ENCODE peak calls at places on chromosomes 11 and 22, in nine cellular contexts. Y is pancreas, G is RWPE1, Z is fibroblast of mammary gland, L is ascending aorta, D is kidney, R is AG09309, I is colonic mucosa, U is psoas muscle. S is an unnamed sample.
A peak's percentile ranks its signal among the peaks of the same experiment; 100 is the strongest.

GRCh38 chr22:21698430-21699329 is 32.9 kb downstream of the PPIL2 start:
- DNase-seq in Y (no peak), G (no peak), Z (peak; percentile 7), L (peak; percentile 73), D (peak; percentile 91), R (no peak), I (no peak), U (peak; percentile 63), S (no peak)

GRCh38 chr22:19663286-19663815 is 51.0 kb upstream of the SEPTIN5 start:
- DNase-seq in Y (peak; percentile 57), G (no peak), Z (peak; percentile 83), L (no peak), D (no peak), R (peak; percentile 73), I (peak; percentile 39), U (peak; percentile 54), S (no peak)

GRCh38 chr11:86447763-86448480 is 73.2 kb downstream of the CCDC81 start:
- DNase-seq in Y (no peak), G (no peak), Z (no peak), L (no peak), D (no peak), R (no peak), I (no peak), U (no peak), S (no peak)

GRCh38 chr11:73218106-73218829 is at the start of gene P2RY2:
- DNase-seq in Y (peak; percentile 77), G (peak; percentile 68), Z (no peak), L (peak; percentile 86), D (peak; percentile 91), R (no peak), I (peak; percentile 93), U (peak; percentile 91), S (peak; percentile 87)

GRCh38 chr11:128678017-128678416 is 15.9 kb upstream of the FLI1 start:
- DNase-seq in Y (no peak), G (no peak), Z (no peak), L (no peak), D (no peak), R (no peak), I (no peak), U (no peak), S (no peak)

GRCh38 chr11:72971611-72972010 is 157.4 kb downstream of the ATG16L2 start:
- DNase-seq in Y (no peak), G (no peak), Z (no peak), L (no peak), D (no peak), R (no peak), I (no peak), U (no peak), S (no peak)

GRCh38 chr11:9625728-9626127 is 38.1 kb upstream of the SWAP70 start:
- DNase-seq in Y (no peak), G (no peak), Z (no peak), L (no peak), D (no peak), R (no peak), I (no peak), U (no peak), S (no peak)

GRCh38 chr11:59668188-59668949 is 468 bp downstream of the PATL1 start:
- DNase-seq in Y (peak; percentile 47), G (peak; percentile 68), Z (peak; percentile 42), L (peak; percentile 77), D (peak; percentile 88), R (no peak), I (peak; percentile 62), U (peak; percentile 58), S (peak; percentile 79)

GRCh38 chr22:23503142-23503541 is 76.9 kb downstream of the IGLL1 start:
- DNase-seq in Y (no peak), G (no peak), Z (no peak), L (no peak), D (peak; percentile 34), R (no peak), I (no peak), U (no peak), S (no peak)

GRCh38 chr11:2572491-2573239 is 127.1 kb downstream of the KCNQ1OT1 start:
- DNase-seq in Y (no peak), G (no peak), Z (no peak), L (no peak), D (peak; percentile 51), R (no peak), I (no peak), U (peak; percentile 4), S (peak; percentile 35)

GRCh38 chr11:6378695-6378989 is 11.6 kb upstream of the SMPD1 start:
- DNase-seq in Y (no peak), G (no peak), Z (no peak), L (no peak), D (no peak), R (no peak), I (no peak), U (no peak), S (no peak)

GRCh38 chr22:50399751-50400331 is 56.7 kb downstream of the PPP6R2 start:
- DNase-seq in Y (peak; percentile 44), G (peak; percentile 2), Z (peak; percentile 31), L (no peak), D (no peak), R (no peak), I (peak; percentile 41), U (peak; percentile 46), S (peak; percentile 80)

GRCh38 chr22:42621505-42622002 is 6.9 kb upstream of the POLDIP3 start:
- DNase-seq in Y (peak; percentile 73), G (peak; percentile 67), Z (peak; percentile 77), L (peak; percentile 86), D (peak; percentile 91), R (no peak), I (peak; percentile 83), U (peak; percentile 78), S (no peak)

GRCh38 chr11:73266644-73267015 is 5.5 kb upstream of the P2RY6 start:
- DNase-seq in Y (no peak), G (no peak), Z (no peak), L (peak; percentile 61), D (no peak), R (no peak), I (no peak), U (no peak), S (no peak)

GRCh38 chr11:64101461-64101860 is 64.5 kb downstream of the MACROD1 start:
- DNase-seq in Y (no peak), G (no peak), Z (peak; percentile 13), L (no peak), D (no peak), R (no peak), I (no peak), U (no peak), S (no peak)

GRCh38 chr11:30508594-30508993 is 77.6 kb downstream of the MPPED2 start:
- DNase-seq in Y (no peak), G (no peak), Z (no peak), L (no peak), D (no peak), R (no peak), I (no peak), U (no peak), S (no peak)
- TF ChIP-seq CTCF in Y (no peak), G (no peak), Z (no peak), L (no peak), D (no peak), R (no peak), I (no peak), U (no peak), S (no peak)

GRCh38 chr11:12102588-12103410 is 7.6 kb upstream of the MICAL2 start:
- DNase-seq in Y (no peak), G (no peak), Z (no peak), L (no peak), D (no peak), R (no peak), I (no peak), U (no peak), S (no peak)
- TF ChIP-seq CTCF in Y (no peak), G (no peak), Z (peak; percentile 14), L (no peak), D (no peak), R (peak; percentile 33), I (peak; percentile 16), U (no peak), S (no peak)

GRCh38 chr22:37137903-37138665 is 11.6 kb downstream of the IL2RB start:
- DNase-seq in Y (no peak), G (no peak), Z (no peak), L (no peak), D (no peak), R (no peak), I (no peak), U (no peak), S (no peak)

GRCh38 chr22:37138879-37139561 is 10.7 kb downstream of the IL2RB start:
- DNase-seq in Y (no peak), G (no peak), Z (no peak), L (no peak), D (no peak), R (no peak), I (no peak), U (no peak), S (no peak)

GRCh38 chr22:37140686-37141323 is 8.9 kb downstream of the IL2RB start:
- DNase-seq in Y (no peak), G (no peak), Z (no peak), L (no peak), D (no peak), R (no peak), I (no peak), U (no peak), S (no peak)

GRCh38 chr22:37141476-37141875 is 8.2 kb downstream of the IL2RB start:
- DNase-seq in Y (no peak), G (no peak), Z (no peak), L (no peak), D (no peak), R (no peak), I (no peak), U (no peak), S (no peak)

GRCh38 chr22:37139762-37140161 is 10.0 kb downstream of the IL2RB start:
- DNase-seq in Y (no peak), G (no peak), Z (no peak), L (no peak), D (no peak), R (no peak), I (no peak), U (no peak), S (no peak)
- TF ChIP-seq CTCF in Y (no peak), G (no peak), Z (no peak), L (no peak), D (no peak), R (no peak), I (no peak), U (no peak), S (no peak)

GRCh38 chr22:26888887-26889286 is 231.5 kb downstream of the MIAT start:
- DNase-seq in Y (no peak), G (no peak), Z (peak; percentile 6), L (no peak), D (no peak), R (no peak), I (no peak), U (no peak), S (no peak)

GRCh38 chr22:26891431-26891830 is 234.0 kb downstream of the MIAT start:
- DNase-seq in Y (no peak), G (no peak), Z (no peak), L (no peak), D (no peak), R (no peak), I (no peak), U (no peak), S (no peak)

GRCh38 chr22:26892401-26893033 is 235.1 kb downstream of the MIAT start:
- DNase-seq in Y (peak; percentile 58), G (no peak), Z (peak; percentile 8), L (no peak), D (no peak), R (no peak), I (no peak), U (no peak), S (no peak)

GRCh38 chr22:26889794-26890193 is 232.4 kb downstream of the MIAT start:
- DNase-seq in Y (no peak), G (no peak), Z (no peak), L (no peak), D (no peak), R (no peak), I (no peak), U (no peak), S (no peak)

GRCh38 chr22:26890870-26891269 is 233.5 kb downstream of the MIAT start:
- DNase-seq in Y (no peak), G (no peak), Z (no peak), L (no peak), D (no peak), R (no peak), I (no peak), U (no peak), S (no peak)
- TF ChIP-seq CTCF in Y (no peak), G (no peak), Z (no peak), L (no peak), D (peak; percentile 12), R (no peak), I (no peak), U (no peak), S (no peak)